ENCODE peak calls at places on chromosomes 13 and 19, in seven cellular contexts. I, G, N, U, K, P and F are unnamed samples.

GRCh38 chr13:80166352-80166751 is 174.6 kb downstream of the SPRY2 start:
- DNase-seq in I (no peak), G (no peak), N (no peak), U (no peak), K (no peak), P (no peak), F (no peak)

GRCh38 chr13:108560092-108560491 is 69.3 kb upstream of the MYO16 start:
- DNase-seq in I (no peak), G (no peak), N (no peak), U (no peak), K (no peak), P (no peak), F (no peak)

GRCh38 chr19:40599331-40600085 is 1.7 kb upstream of the LTBP4 start:
- DNase-seq in I (no peak), G (peak; percentile 57), N (no peak), U (peak; percentile 18), K (no peak), P (no peak), F (no peak)

GRCh38 chr13:110965038-110965754 is 50.3 kb upstream of the ANKRD10 start:
- DNase-seq in I (no peak), G (no peak), N (peak; percentile 94), U (peak; percentile 93), K (peak; percentile 50), P (no peak), F (no peak)

GRCh38 chr13:111846396-111847174 is 220.4 kb upstream of the SOX1 start:
- DNase-seq in I (no peak), G (no peak), N (no peak), U (no peak), K (no peak), P (no peak), F (no peak)

GRCh38 chr13:35826626-35827254 is 304.4 kb downstream of the DCLK1 start:
- DNase-seq in I (no peak), G (no peak), N (no peak), U (no peak), K (no peak), P (no peak), F (no peak)

GRCh38 chr19:55683449-55684261 is 8.6 kb downstream of the EPN1 start:
- DNase-seq in I (no peak), G (no peak), N (no peak), U (no peak), K (no peak), P (peak; percentile 54), F (peak; percentile 84)

GRCh38 chr19:15113245-15114152 is 6.3 kb downstream of the SYDE1 start:
- DNase-seq in I (no peak), G (no peak), N (no peak), U (no peak), K (no peak), P (no peak), F (no peak)

GRCh38 chr19:2015611-2015950 is at the start of gene BTBD2:
- DNase-seq in I (no peak), G (peak; percentile 60), N (peak; percentile 90), U (peak; percentile 23), K (no peak), P (peak; percentile 67), F (no peak)

GRCh38 chr13:45258339-45258685 is 57.5 kb upstream of the KCTD4 start:
- DNase-seq in I (no peak), G (no peak), N (no peak), U (no peak), K (peak; percentile 17), P (peak; percentile 52), F (no peak)

GRCh38 chr13:101144808-101145419 is 271.4 kb downstream of the NALCN start:
- DNase-seq in I (no peak), G (no peak), N (peak; percentile 72), U (peak; percentile 58), K (peak; percentile 7), P (no peak), F (no peak)

GRCh38 chr19:38049105-38049649 is 142.2 kb downstream of the SIPA1L3 start:
- DNase-seq in I (no peak), G (no peak), N (peak; percentile 48), U (no peak), K (no peak), P (no peak), F (no peak)

GRCh38 chr13:72174549-72174948 is 307.5 kb upstream of the DACH1 start:
- DNase-seq in I (no peak), G (no peak), N (no peak), U (no peak), K (no peak), P (no peak), F (no peak)

GRCh38 chr13:39462456-39462855 is 140.5 kb downstream of the LHFPL6 start:
- DNase-seq in I (no peak), G (no peak), N (no peak), U (peak; percentile 78), K (no peak), P (no peak), F (no peak)

GRCh38 chr13:65445340-65445739 is 1784.8 kb downstream of the PCDH9 start:
- DNase-seq in I (no peak), G (no peak), N (no peak), U (no peak), K (no peak), P (no peak), F (no peak)

GRCh38 chr19:35063940-35064818 is 22.7 kb downstream of the HPN start:
- DNase-seq in I (no peak), G (no peak), N (peak; percentile 77), U (peak; percentile 89), K (no peak), P (no peak), F (no peak)

GRCh38 chr13:78712866-78713265 is 53.9 kb upstream of the OBI1 start:
- DNase-seq in I (no peak), G (no peak), N (no peak), U (no peak), K (no peak), P (no peak), F (no peak)

GRCh38 chr19:15702590-15702930 is 25.3 kb upstream of the OR10H2 start:
- DNase-seq in I (peak; percentile 79), G (peak; percentile 60), N (peak; percentile 38), U (peak; percentile 65), K (peak; percentile 85), P (peak; percentile 42), F (peak; percentile 85)

GRCh38 chr13:83516781-83517180 is 365.5 kb downstream of the SLITRK1 start:
- DNase-seq in I (no peak), G (no peak), N (no peak), U (no peak), K (no peak), P (no peak), F (no peak)

GRCh38 chr13:24716011-24716410 is 35.8 kb downstream of the ATP12A start:
- DNase-seq in I (no peak), G (no peak), N (no peak), U (no peak), K (no peak), P (no peak), F (no peak)
- H3K4me3 ChIP-seq in I (no peak overlapping the region), G (no peak overlapping the region), N (no peak overlapping the region), U (no peak overlapping the region), K (no peak overlapping the region), P (no peak overlapping the region), F (no peak overlapping the region)

GRCh38 chr13:104460553-104460952 is 1394.3 kb upstream of the SLC10A2 start:
- DNase-seq in I (no peak), G (no peak), N (peak; percentile 4), U (peak; percentile 32), K (no peak), P (no peak), F (no peak)
- TF ChIP-seq CTCF in I (no peak), G (no peak), N (no peak), U (no peak), K (no peak), P (no peak), F (no peak)

DNA sequence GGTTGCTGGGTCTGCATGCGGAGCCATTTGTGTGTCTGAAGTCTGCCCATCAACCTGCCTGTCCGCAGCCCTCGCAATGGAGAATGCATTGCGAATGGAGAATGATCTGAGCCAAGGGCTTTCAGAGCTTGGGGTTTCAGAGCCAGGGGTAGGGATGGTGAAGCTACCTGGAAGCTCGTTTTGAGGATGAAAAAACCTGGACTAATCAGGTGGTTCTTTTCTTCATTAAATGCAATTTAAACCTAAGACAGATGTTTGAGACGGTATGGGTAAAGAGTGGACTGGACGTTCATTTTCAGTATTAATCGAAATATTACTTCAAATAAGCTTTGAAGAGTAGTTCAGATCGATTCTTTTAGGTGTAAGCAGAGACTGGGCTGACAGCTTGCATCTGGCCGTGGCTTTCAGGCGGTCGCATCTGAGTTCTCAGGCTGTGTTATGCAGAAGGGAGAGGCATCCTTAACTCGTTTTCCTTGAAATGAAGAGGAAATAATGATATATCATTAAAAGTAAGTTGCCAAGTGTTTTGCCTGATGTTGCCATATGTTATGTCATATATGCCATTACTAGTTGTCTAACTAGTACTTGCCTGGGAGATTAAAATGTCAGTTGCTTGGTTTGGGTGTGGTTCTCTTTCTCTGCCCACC is 801 bp downstream of the MCF2L start:
- DNase-seq in I (no peak), G (no peak), N (no peak), U (no peak), K (no peak), P (no peak), F (no peak)
- H3K4me3 ChIP-seq in I (peak overlapping the region; percentile 73), G (no peak overlapping the region), N (no peak overlapping the region), U (no peak overlapping the region), K (peak overlapping the region; percentile 72), P (peak overlapping the region; percentile 49), F (peak overlapping the region; percentile 62)

DNA sequence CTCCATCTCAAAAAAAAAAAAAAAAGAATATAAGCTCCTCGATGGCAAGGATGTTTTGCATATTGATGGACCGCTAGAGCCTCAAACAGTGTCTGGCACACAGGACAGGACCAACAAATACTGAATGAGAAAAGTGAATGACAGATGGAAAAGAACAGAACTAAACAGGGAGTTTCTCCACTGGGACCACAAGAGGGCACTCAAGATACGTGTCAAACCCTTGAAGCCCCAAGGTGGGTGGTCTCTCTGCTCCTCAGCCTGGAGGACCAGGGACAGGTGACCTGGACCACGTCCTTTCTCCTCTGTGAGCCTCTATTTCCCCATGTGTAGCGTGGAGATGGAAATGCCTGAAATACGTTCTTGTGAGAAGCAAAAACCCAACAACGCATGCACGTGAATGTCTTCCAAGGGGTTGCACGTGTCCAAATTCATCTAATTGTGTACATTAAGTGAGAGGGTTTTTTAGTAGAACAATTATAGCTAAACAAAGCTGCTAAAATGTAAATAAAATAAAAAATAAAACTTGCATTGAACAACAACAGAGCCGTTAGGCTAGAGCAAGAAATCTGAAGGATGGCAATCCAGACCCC is 5.7 kb upstream of the CDC42EP5 start:
- DNase-seq in I (no peak), G (no peak), N (peak; percentile 60), U (peak; percentile 36), K (no peak), P (no peak), F (no peak)
- TF ChIP-seq CTCF in I (peak; percentile 69), G (peak; percentile 31), N (peak; percentile 69), U (peak; percentile 75), K (peak; percentile 84), P (peak; percentile 48), F (peak; percentile 49)

DNA sequence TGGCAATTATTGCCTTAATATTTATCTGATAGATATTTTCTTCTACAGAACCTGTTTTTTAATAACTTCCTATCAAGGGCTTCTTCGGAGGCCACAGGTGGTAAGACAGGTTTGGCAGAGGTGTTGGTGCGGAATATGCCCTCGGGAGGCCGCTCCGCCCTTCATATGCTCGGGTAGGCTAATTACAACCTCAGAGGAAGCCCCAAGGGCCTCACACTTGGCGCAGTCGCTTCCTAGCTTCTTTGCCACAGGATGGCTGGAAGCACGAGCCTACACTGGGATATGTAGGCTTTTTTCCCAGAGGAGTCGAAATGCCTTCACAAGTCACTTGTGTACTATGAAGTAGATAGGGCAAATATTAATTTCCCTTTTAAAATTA is 68.8 kb downstream of the LMO7 start:
- DNase-seq in I (no peak), G (no peak), N (peak; percentile 11), U (peak; percentile 92), K (peak; percentile 88), P (peak; percentile 67), F (no peak)
- H3K4me3 ChIP-seq in I (no peak overlapping the region), G (no peak overlapping the region), N (no peak overlapping the region), U (peak overlapping the region; percentile 16), K (peak overlapping the region; percentile 49), P (no peak overlapping the region), F (no peak overlapping the region)